ENCODE peak calls at places on chromosomes 2 and 18, in five cellular contexts. One of them, this sample, is unnamed.
A peak's percentile ranks its signal among the peaks of the same experiment; 100 is the strongest.

GRCh38 chr2:222714361-222715256 is 43.2 kb downstream of the MOGAT1 start:
- DNase-seq in K562: no peak
- DNase-seq in HCT116: no peak
- DNase-seq in HepG2: peak; percentile 50
- DNase-seq in SK-N-SH: no peak
- DNase-seq in this sample: no peak

GRCh38 chr18:12255626-12256026 is 1.5 kb downstream of the CIDEA start:
- DNase-seq in HCT116: peak; percentile 50
- DNase-seq in K562: no peak
- DNase-seq in SK-N-SH: no peak
- DNase-seq in HepG2: peak; percentile 35
- DNase-seq in this sample: no peak

GRCh38 chr2:7034313-7034712 is 117.1 kb downstream of the RNF144A start:
- DNase-seq in HCT116: no peak
- DNase-seq in SK-N-SH: peak; percentile 70
- DNase-seq in K562: no peak
- DNase-seq in HepG2: peak; percentile 13
- DNase-seq in this sample: no peak

GRCh38 chr2:158573739-158574138 is 117.0 kb downstream of the PKP4 start:
- DNase-seq in K562: no peak
- DNase-seq in SK-N-SH: no peak
- DNase-seq in HepG2: no peak
- DNase-seq in HCT116: no peak
- DNase-seq in this sample: no peak

GRCh38 chr2:14565666-14566065 is 66.9 kb upstream of the LRATD1 start:
- DNase-seq in HCT116: no peak
- DNase-seq in K562: no peak
- DNase-seq in SK-N-SH: no peak
- DNase-seq in HepG2: no peak
- DNase-seq in this sample: no peak

GRCh38 chr18:45588831-45589558 is 26.3 kb upstream of the SLC14A2 start:
- DNase-seq in HCT116: no peak
- DNase-seq in SK-N-SH: peak; percentile 56
- DNase-seq in HepG2: no peak
- DNase-seq in K562: no peak
- DNase-seq in this sample: no peak

GRCh38 chr2:85421706-85422457 is 3.4 kb downstream of the SH2D6 start:
- DNase-seq in SK-N-SH: no peak
- DNase-seq in HepG2: no peak
- DNase-seq in HCT116: no peak
- DNase-seq in K562: no peak
- DNase-seq in this sample: no peak

GRCh38 chr2:230130668-230131364 is 62.1 kb upstream of the SLC16A14 start:
- DNase-seq in SK-N-SH: no peak
- DNase-seq in HepG2: peak; percentile 59
- DNase-seq in K562: no peak
- DNase-seq in HCT116: peak; percentile 42
- DNase-seq in this sample: no peak

GRCh38 chr2:74715880-74716279 is 61.8 kb downstream of the SEMA4F start:
- DNase-seq in K562: no peak
- DNase-seq in HepG2: no peak
- DNase-seq in SK-N-SH: no peak
- DNase-seq in HCT116: no peak
- DNase-seq in this sample: no peak

GRCh38 chr18:76667603-76668002 is 154.8 kb upstream of the ZNF236 start:
- DNase-seq in HCT116: no peak
- DNase-seq in SK-N-SH: no peak
- DNase-seq in K562: no peak
- DNase-seq in HepG2: no peak
- DNase-seq in this sample: no peak

GRCh38 chr2:230589497-230590015 is 123.1 kb upstream of the CAB39 start:
- DNase-seq in K562: no peak
- DNase-seq in HepG2: no peak
- DNase-seq in HCT116: no peak
- DNase-seq in SK-N-SH: no peak
- DNase-seq in this sample: peak; percentile 98

GRCh38 chr18:27577740-27578139 is 392.6 kb upstream of the CHST9 start:
- DNase-seq in SK-N-SH: no peak
- DNase-seq in HCT116: no peak
- DNase-seq in HepG2: no peak
- DNase-seq in K562: no peak
- DNase-seq in this sample: no peak

GRCh38 chr2:2843969-2844548 is 513.0 kb upstream of the MYT1L start:
- DNase-seq in HCT116: peak; percentile 7
- DNase-seq in HepG2: peak; percentile 15
- DNase-seq in K562: peak; percentile 19
- DNase-seq in SK-N-SH: no peak
- DNase-seq in this sample: no peak

GRCh38 chr18:80157708-80158343 is 48.8 kb downstream of the ADNP2 start:
- DNase-seq in SK-N-SH: peak; percentile 76
- DNase-seq in K562: peak; percentile 63
- DNase-seq in HepG2: peak; percentile 57
- DNase-seq in HCT116: peak; percentile 66
- DNase-seq in this sample: peak; percentile 27

GRCh38 chr2:108403494-108403893 is 25.7 kb downstream of the SULT1C4 start:
- DNase-seq in K562: no peak
- DNase-seq in SK-N-SH: no peak
- DNase-seq in HepG2: no peak
- DNase-seq in HCT116: no peak
- DNase-seq in this sample: no peak

GRCh38 chr2:105561401-105561800 is 162.6 kb upstream of the FHL2 start:
- DNase-seq in K562: no peak
- DNase-seq in SK-N-SH: no peak
- DNase-seq in HepG2: no peak
- DNase-seq in HCT116: no peak
- DNase-seq in this sample: no peak

GRCh38 chr2:40103163-40103562 is 324.1 kb upstream of the THUMPD2 start:
- DNase-seq in K562: no peak
- DNase-seq in HCT116: no peak
- DNase-seq in SK-N-SH: no peak
- DNase-seq in HepG2: no peak
- DNase-seq in this sample: no peak

GRCh38 chr2:104412384-104412783 is 441.5 kb upstream of the POU3F3 start:
- DNase-seq in HCT116: no peak
- DNase-seq in K562: peak; percentile 51
- DNase-seq in HepG2: peak; percentile 20
- DNase-seq in SK-N-SH: peak; percentile 51
- DNase-seq in this sample: no peak

GRCh38 chr2:165815299-165815698 is 21.3 kb upstream of the GALNT3 start:
- DNase-seq in K562: no peak
- DNase-seq in HCT116: no peak
- DNase-seq in SK-N-SH: no peak
- DNase-seq in HepG2: no peak
- DNase-seq in this sample: no peak

GRCh38 chr2:188884051-188884450 is 90.1 kb upstream of the COL3A1 start:
- DNase-seq in K562: no peak
- DNase-seq in HepG2: no peak
- DNase-seq in HCT116: no peak
- DNase-seq in SK-N-SH: no peak
- DNase-seq in this sample: no peak

GRCh38 chr18:58178476-58178875 is 134.4 kb downstream of the NEDD4L start:
- DNase-seq in K562: no peak
- DNase-seq in HepG2: peak; percentile 11
- DNase-seq in SK-N-SH: no peak
- DNase-seq in HCT116: no peak
- DNase-seq in this sample: no peak

GRCh38 chr2:39216495-39217191 is 27.1 kb downstream of the CDKL4 start:
- DNase-seq in SK-N-SH: no peak
- DNase-seq in HepG2: peak; percentile 78
- DNase-seq in HCT116: no peak
- DNase-seq in K562: no peak
- DNase-seq in this sample: no peak

DNA sequence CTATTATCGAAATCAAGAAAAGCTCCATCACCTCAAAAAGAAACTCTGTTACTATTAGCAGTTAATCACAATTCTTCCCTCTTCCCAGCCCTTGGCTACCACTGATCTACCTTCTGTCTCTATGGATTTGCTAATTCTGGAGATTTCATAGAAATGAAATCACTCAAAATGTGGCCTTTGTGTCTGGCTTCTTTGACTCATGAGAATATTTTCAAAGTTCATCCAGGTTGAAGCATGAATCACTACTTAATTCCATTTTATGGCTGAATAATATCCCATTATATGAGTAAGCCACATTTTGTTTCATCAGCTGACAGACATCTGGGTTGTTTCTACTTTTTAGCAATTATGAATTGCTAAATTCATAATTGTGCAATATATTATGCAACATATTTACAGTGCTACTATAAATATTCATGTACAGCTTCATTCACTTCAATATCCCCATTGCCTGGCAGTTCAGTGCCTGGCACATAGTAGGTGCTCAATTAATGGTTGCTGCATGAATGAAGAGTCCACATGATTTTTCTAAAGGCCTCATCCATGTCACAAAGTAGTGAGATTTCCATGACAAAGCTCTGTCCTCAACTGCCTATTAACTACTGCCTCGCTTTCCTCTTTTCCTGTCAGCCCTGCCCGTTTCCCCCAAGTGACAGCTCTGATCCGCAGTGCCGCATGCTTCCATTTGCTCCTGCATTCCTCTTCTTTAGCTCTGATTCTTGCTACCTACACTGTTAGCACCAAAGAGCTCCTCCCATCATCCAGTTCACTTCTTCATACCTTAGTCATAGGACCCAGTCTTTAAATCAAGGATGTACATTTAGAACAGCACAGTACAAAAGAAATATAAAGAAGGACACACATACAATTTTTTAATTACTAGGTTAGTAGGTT is 32.8 kb downstream of the CCDC93 start:
- DNase-seq in HCT116: no peak
- DNase-seq in K562: no peak
- DNase-seq in SK-N-SH: no peak
- DNase-seq in HepG2: no peak
- DNase-seq in this sample: no peak
- TF ChIP-seq REST in HCT116: no peak
- TF ChIP-seq REST in K562: no peak
- TF ChIP-seq REST in SK-N-SH: no peak
- TF ChIP-seq REST in HepG2: no peak
- TF ChIP-seq REST in this sample: no peak

GRCh38 chr2:133377021-133377481 is 191.2 kb downstream of the NCKAP5 start:
- DNase-seq in HepG2: no peak
- DNase-seq in SK-N-SH: no peak
- DNase-seq in K562: no peak
- DNase-seq in HCT116: no peak
- DNase-seq in this sample: no peak

GRCh38 chr2:133379159-133379558 is 189.1 kb downstream of the NCKAP5 start:
- DNase-seq in SK-N-SH: peak; percentile 15
- DNase-seq in K562: no peak
- DNase-seq in HCT116: no peak
- DNase-seq in HepG2: no peak
- DNase-seq in this sample: no peak

GRCh38 chr2:133380991-133381390 is 187.3 kb downstream of the NCKAP5 start:
- DNase-seq in SK-N-SH: no peak
- DNase-seq in HepG2: no peak
- DNase-seq in HCT116: no peak
- DNase-seq in K562: no peak
- DNase-seq in this sample: no peak

GRCh38 chr2:133378386-133378785 is 189.9 kb downstream of the NCKAP5 start:
- DNase-seq in HCT116: no peak
- DNase-seq in HepG2: no peak
- DNase-seq in K562: no peak
- DNase-seq in SK-N-SH: no peak
- DNase-seq in this sample: no peak

DNA sequence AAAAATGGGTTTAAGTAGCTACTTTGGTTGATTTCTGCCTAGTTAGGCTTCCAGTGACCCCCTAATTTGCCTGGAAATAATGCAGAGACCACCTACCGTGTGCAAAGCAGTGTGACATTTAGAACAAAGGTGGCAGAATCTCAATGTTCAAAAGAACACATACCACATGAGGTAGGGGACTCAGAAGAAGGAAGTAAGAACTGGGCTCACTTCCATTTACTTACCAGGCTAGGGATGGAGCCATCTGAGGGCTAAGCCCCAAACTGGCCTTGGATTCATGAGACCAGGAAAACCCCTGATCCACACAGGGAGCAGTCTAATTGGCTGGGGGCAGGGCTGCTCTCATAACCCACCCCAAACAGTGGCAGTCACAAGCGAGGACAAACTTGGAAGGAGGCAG is 190.7 kb downstream of the NCKAP5 start:
- DNase-seq in SK-N-SH: no peak
- DNase-seq in HepG2: no peak
- DNase-seq in HCT116: no peak
- DNase-seq in K562: no peak
- DNase-seq in this sample: no peak
- H3K9ac ChIP-seq in SK-N-SH: no peak overlapping the region
- H3K9ac ChIP-seq in HepG2: no peak overlapping the region
- H3K9ac ChIP-seq in HCT116: no peak overlapping the region
- H3K9ac ChIP-seq in K562: no peak overlapping the region
- H3K9ac ChIP-seq in this sample: no peak overlapping the region

DNA sequence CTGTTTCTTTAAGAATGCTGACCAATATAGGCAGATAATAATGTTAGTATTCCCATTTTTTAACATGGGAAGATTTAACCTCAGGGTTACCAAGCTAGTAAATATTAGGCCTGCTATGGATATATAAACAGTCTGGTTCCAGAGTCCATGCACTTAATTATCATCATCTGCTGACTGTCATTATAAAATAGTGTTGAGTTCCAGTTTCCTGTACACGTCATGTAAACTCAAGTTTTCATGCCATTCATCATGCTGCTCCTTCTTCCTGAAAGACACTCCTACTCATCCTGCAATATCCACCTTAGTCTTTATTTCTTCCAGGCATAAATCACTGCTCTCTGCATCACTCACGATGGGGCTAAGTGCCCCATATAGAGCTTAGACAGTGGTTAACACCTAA is 420.8 kb upstream of the SPHKAP start:
- DNase-seq in HCT116: no peak
- DNase-seq in K562: no peak
- DNase-seq in HepG2: no peak
- DNase-seq in SK-N-SH: no peak
- DNase-seq in this sample: no peak
- TF ChIP-seq REST in HCT116: no peak
- TF ChIP-seq REST in K562: no peak
- TF ChIP-seq REST in HepG2: no peak
- TF ChIP-seq REST in SK-N-SH: no peak
- TF ChIP-seq REST in this sample: no peak

DNA sequence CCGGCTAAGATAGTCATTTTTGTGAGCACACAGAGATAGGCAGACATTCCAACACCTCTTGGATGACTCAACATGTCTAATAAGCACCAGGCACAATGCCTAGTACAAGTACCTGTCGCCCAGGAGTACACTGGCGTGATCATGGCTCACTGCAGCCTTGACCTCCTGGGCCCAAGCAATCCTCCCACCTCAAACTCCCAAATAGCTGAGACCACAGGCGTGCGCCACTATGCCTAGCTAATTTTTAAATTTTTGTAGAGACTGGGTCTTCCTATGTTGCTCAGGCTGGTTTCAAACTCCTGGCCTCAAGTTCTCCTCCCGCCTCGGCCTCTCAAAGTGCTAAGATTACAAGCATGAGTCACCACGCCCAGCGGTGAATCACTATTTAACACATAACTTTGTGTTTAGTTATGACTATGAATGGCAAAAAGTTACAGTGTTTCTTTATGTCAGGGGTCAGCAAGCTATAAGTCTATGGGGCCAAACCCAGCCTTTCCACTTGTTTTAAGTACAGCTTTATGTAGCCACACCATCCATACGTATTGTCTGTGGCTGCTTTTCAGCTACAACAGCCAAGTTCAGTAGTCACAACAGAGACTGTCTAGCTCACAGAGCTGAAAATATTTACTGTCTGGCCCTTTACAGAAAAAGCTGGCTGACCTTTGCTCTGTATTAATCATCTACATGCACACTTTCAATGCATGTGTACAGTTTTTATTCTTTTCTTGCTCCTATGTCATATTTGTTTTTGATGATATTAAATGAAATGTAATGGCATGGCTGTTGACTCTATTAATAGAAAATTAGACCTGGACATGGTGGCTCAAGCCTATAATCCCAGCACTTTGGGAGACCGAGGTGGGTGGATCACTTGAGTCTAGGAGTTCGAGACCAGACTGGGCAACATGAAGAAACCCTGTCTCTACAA is 18.7 kb downstream of the ORC2 start:
- DNase-seq in K562: no peak
- DNase-seq in HCT116: peak; percentile 95
- DNase-seq in SK-N-SH: no peak
- DNase-seq in HepG2: peak; percentile 82
- DNase-seq in this sample: no peak
- H3K9ac ChIP-seq in K562: no peak overlapping the region
- H3K9ac ChIP-seq in HCT116: peak overlapping the region; percentile 47
- H3K9ac ChIP-seq in SK-N-SH: peak overlapping the region; percentile 2
- H3K9ac ChIP-seq in HepG2: no peak overlapping the region
- H3K9ac ChIP-seq in this sample: no peak overlapping the region